ENCODE peak calls at places on chromosomes 7 and 10, in seven cellular contexts. Y is activated effector memory CD4-positive, alpha-beta T cell treated with Interleukin-2 at 50 U/mL for 16 hours; D is activated CD4-positive, alpha-beta T cell treated with anti-CD3 and anti-CD28 coated beads, Interleukin-2, amount 50 U/mL, for 24 hours; M is PC-3; W is T-helper 9 cell; O is NCI-H1417; V is cardiac muscle cell. F is an unnamed sample.

GRCh38 chr10:33217854-33218253 is 116.6 kb downstream of the NRP1 start:
- DNase-seq in Y (no peak), D (no peak), M (peak), W (no peak), O (no peak), V (no peak), F (no peak)

GRCh38 chr10:132893090-132893489 is 49.3 kb downstream of the CFAP46 start:
- DNase-seq in Y (no peak), D (no peak), M (no peak), W (no peak), O (no peak), V (no peak), F (no peak)

GRCh38 chr7:70512144-70512543 is 619.8 kb upstream of the GALNT17 start:
- DNase-seq in Y (no peak), D (no peak), M (no peak), W (no peak), O (no peak), V (peak), F (no peak)

GRCh38 chr7:44384586-44385383 is 59.4 kb upstream of the CAMK2B start:
- DNase-seq in Y (no peak), D (no peak), M (no peak), W (no peak), O (no peak), V (no peak), F (no peak)

GRCh38 chr7:14973712-14974428 is 71.3 kb upstream of the DGKB start:
- DNase-seq in Y (no peak), D (no peak), M (no peak), W (no peak), O (no peak), V (no peak), F (no peak)

GRCh38 chr7:106050743-106051110 is 61.4 kb downstream of the SYPL1 start:
- DNase-seq in Y (no peak), D (no peak), M (peak), W (no peak), O (no peak), V (no peak), F (no peak)

GRCh38 chr7:83038787-83039186 is 123.9 kb downstream of the PCLO start:
- DNase-seq in Y (no peak), D (no peak), M (peak), W (no peak), O (no peak), V (no peak), F (no peak)

GRCh38 chr7:144534655-144535395 is 131.3 kb upstream of the NOBOX start:
- DNase-seq in Y (no peak), D (no peak), M (no peak), W (no peak), O (no peak), V (no peak), F (no peak)

GRCh38 chr7:114082567-114082933 is 163.7 kb upstream of the PPP1R3A start:
- DNase-seq in Y (no peak), D (no peak), M (no peak), W (no peak), O (no peak), V (peak), F (no peak)

GRCh38 chr10:17735166-17735941 is 16.6 kb upstream of the TMEM236 start:
- DNase-seq in Y (no peak), D (no peak), M (no peak), W (no peak), O (no peak), V (no peak), F (no peak)

GRCh38 chr10:11178606-11179221 is 161.0 kb downstream of the CELF2 start:
- DNase-seq in Y (peak), D (peak), M (no peak), W (peak), O (no peak), V (peak), F (peak)

GRCh38 chr7:21355406-21355874 is 72.4 kb upstream of the SP4 start:
- DNase-seq in Y (peak), D (no peak), M (no peak), W (peak), O (no peak), V (no peak), F (no peak)

GRCh38 chr10:18651324-18652007 is at the start of gene NSUN6:
- DNase-seq in Y (peak), D (peak), M (peak), W (peak), O (peak), V (peak), F (peak)

GRCh38 chr10:11509036-11509435 is 102.4 kb downstream of the USP6NL start:
- DNase-seq in Y (no peak), D (no peak), M (no peak), W (no peak), O (no peak), V (no peak), F (no peak)

GRCh38 chr10:93715345-93715744 is 13.0 kb upstream of the FRA10AC1 start:
- DNase-seq in Y (no peak), D (no peak), M (no peak), W (no peak), O (no peak), V (no peak), F (no peak)

GRCh38 chr7:135966341-135967043 is 10.7 kb downstream of the MTPN start:
- DNase-seq in Y (no peak), D (no peak), M (no peak), W (no peak), O (no peak), V (no peak), F (no peak)